ENCODE peak calls at places on chromosome 1, in five cellular contexts. One of them, this sample, is unnamed.

GRCh38 chr1:2593251-2593878 is 6.8 kb downstream of the PRXL2B start:
- DNase-seq in GM12865: no peak
- DNase-seq in WTC11: no peak
- DNase-seq in K562: no peak
- DNase-seq in RWPE1: no peak
- DNase-seq in this sample: no peak

GRCh38 chr1:164704954-164705353 is 146.0 kb downstream of the PBX1 start:
- DNase-seq in GM12865: no peak
- DNase-seq in K562: no peak
- DNase-seq in WTC11: no peak
- DNase-seq in RWPE1: no peak
- DNase-seq in this sample: no peak

GRCh38 chr1:234348964-234349363 is 24.3 kb upstream of the COA6 start:
- DNase-seq in GM12865: no peak
- DNase-seq in K562: no peak
- DNase-seq in WTC11: no peak
- DNase-seq in RWPE1: no peak
- DNase-seq in this sample: no peak

GRCh38 chr1:235972316-235973090 is 92.4 kb downstream of the NID1 start:
- DNase-seq in GM12865: peak
- DNase-seq in RWPE1: no peak
- DNase-seq in WTC11: no peak
- DNase-seq in K562: no peak
- DNase-seq in this sample: no peak

GRCh38 chr1:1244192-1244811 is 2.2 kb downstream of the C1QTNF12 start:
- DNase-seq in GM12865: no peak
- DNase-seq in WTC11: no peak
- DNase-seq in K562: no peak
- DNase-seq in RWPE1: no peak
- DNase-seq in this sample: no peak

GRCh38 chr1:203702130-203702577 is 62.8 kb upstream of the LAX1 start:
- DNase-seq in K562: peak
- DNase-seq in RWPE1: peak
- DNase-seq in GM12865: peak
- DNase-seq in WTC11: peak
- DNase-seq in this sample: peak

GRCh38 chr1:89657886-89658285 is 25.0 kb downstream of the LRRC8C start:
- DNase-seq in GM12865: peak
- DNase-seq in WTC11: no peak
- DNase-seq in RWPE1: no peak
- DNase-seq in K562: no peak
- DNase-seq in this sample: no peak

GRCh38 chr1:94385354-94385947 is 32.7 kb upstream of the ABCD3 start:
- DNase-seq in RWPE1: no peak
- DNase-seq in K562: no peak
- DNase-seq in GM12865: no peak
- DNase-seq in WTC11: no peak
- DNase-seq in this sample: no peak

GRCh38 chr1:154158307-154159125 is 3.6 kb upstream of the NUP210L start:
- DNase-seq in WTC11: no peak
- DNase-seq in GM12865: peak
- DNase-seq in K562: no peak
- DNase-seq in RWPE1: no peak
- DNase-seq in this sample: no peak

GRCh38 chr1:1906185-1907097 is 8.6 kb upstream of the CALML6 start:
- DNase-seq in GM12865: peak
- DNase-seq in RWPE1: peak
- DNase-seq in WTC11: peak
- DNase-seq in K562: peak
- DNase-seq in this sample: peak

GRCh38 chr1:11176081-11176706 is 13.0 kb upstream of the ANGPTL7 start:
- DNase-seq in GM12865: no peak
- DNase-seq in K562: no peak
- DNase-seq in RWPE1: no peak
- DNase-seq in WTC11: peak
- DNase-seq in this sample: no peak

GRCh38 chr1:67715819-67716218 is 30.8 kb downstream of the GADD45A start:
- DNase-seq in GM12865: no peak
- DNase-seq in WTC11: no peak
- DNase-seq in RWPE1: no peak
- DNase-seq in K562: no peak
- DNase-seq in this sample: no peak

GRCh38 chr1:200296091-200296661 is 113.7 kb downstream of the ZNF281 start:
- DNase-seq in RWPE1: no peak
- DNase-seq in GM12865: no peak
- DNase-seq in WTC11: no peak
- DNase-seq in K562: no peak
- DNase-seq in this sample: no peak

GRCh38 chr1:244653439-244654283 is 735 bp downstream of the DESI2 start:
- DNase-seq in K562: no peak
- DNase-seq in GM12865: no peak
- DNase-seq in WTC11: peak
- DNase-seq in RWPE1: peak
- DNase-seq in this sample: peak

GRCh38 chr1:179091691-179092165 is 9.9 kb downstream of the TOR3A start:
- DNase-seq in K562: no peak
- DNase-seq in GM12865: no peak
- DNase-seq in RWPE1: no peak
- DNase-seq in WTC11: no peak
- DNase-seq in this sample: peak

GRCh38 chr1:93178418-93178817 is 1.8 kb downstream of the TMED5 start:
- DNase-seq in GM12865: no peak
- DNase-seq in K562: no peak
- DNase-seq in WTC11: no peak
- DNase-seq in RWPE1: peak
- DNase-seq in this sample: peak

GRCh38 chr1:93180723-93181613 is at the start of gene CCDC18:
- DNase-seq in WTC11: no peak
- DNase-seq in K562: peak
- DNase-seq in GM12865: peak
- DNase-seq in RWPE1: peak
- DNase-seq in this sample: no peak

GRCh38 chr1:93177991-93178390 is 2.2 kb downstream of the TMED5 start:
- DNase-seq in WTC11: no peak
- DNase-seq in K562: peak
- DNase-seq in GM12865: no peak
- DNase-seq in RWPE1: peak
- DNase-seq in this sample: peak

GRCh38 chr1:93179886-93180722 is at the start of gene TMED5:
- DNase-seq in RWPE1: peak
- DNase-seq in GM12865: peak
- DNase-seq in WTC11: peak
- DNase-seq in K562: peak
- DNase-seq in this sample: peak
- TF ChIP-seq CTCF in RWPE1: peak
- TF ChIP-seq CTCF in GM12865: no peak
- TF ChIP-seq CTCF in WTC11: no peak
- TF ChIP-seq CTCF in K562: peak
- TF ChIP-seq CTCF in this sample: peak

DNA sequence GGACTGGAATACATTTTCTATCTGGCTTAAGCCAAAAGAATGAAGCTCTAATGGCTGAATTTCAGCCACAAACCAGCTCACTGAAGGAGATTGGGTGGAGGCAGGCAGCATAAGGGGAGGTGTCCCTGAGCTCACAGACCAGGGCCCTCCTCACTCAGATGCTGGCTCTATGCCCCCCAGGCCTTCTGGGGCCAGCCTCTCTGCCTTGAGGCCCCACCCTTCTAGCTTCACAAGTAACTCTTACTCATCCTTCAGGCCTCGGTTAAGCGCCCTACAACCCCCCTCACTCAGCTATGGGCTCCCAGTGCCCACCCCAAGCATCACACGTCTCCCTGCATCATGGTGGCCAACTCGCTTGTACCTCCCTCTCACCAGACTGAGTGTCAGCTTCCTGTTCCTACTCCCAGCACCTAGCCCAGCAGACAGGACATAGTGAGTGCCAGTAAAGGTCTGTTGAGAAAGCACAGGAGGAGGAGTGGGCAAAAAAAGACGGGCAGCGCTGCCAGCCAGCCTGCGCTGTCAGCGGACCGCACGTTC is 40.8 kb upstream of the GPR157 start:
- DNase-seq in WTC11: no peak
- DNase-seq in RWPE1: no peak
- DNase-seq in GM12865: no peak
- DNase-seq in K562: no peak
- DNase-seq in this sample: no peak
- TF ChIP-seq CTCF in WTC11: no peak
- TF ChIP-seq CTCF in RWPE1: no peak
- TF ChIP-seq CTCF in GM12865: no peak
- TF ChIP-seq CTCF in K562: no peak
- TF ChIP-seq CTCF in this sample: no peak

GRCh38 chr1:41020654-41021053 is 871 bp downstream of the SLFNL1 start:
- DNase-seq in GM12865: no peak
- DNase-seq in WTC11: no peak
- DNase-seq in K562: no peak
- DNase-seq in RWPE1: no peak
- DNase-seq in this sample: peak

GRCh38 chr1:41020109-41020576 is 1.4 kb downstream of the SLFNL1 start:
- DNase-seq in WTC11: no peak
- DNase-seq in RWPE1: no peak
- DNase-seq in K562: no peak
- DNase-seq in GM12865: no peak
- DNase-seq in this sample: no peak

GRCh38 chr1:41017141-41018024 is 4.1 kb downstream of the SLFNL1 start:
- DNase-seq in K562: no peak
- DNase-seq in WTC11: no peak
- DNase-seq in RWPE1: no peak
- DNase-seq in GM12865: no peak
- DNase-seq in this sample: no peak

GRCh38 chr1:41018039-41018438 is 3.5 kb downstream of the SLFNL1 start:
- DNase-seq in GM12865: no peak
- DNase-seq in WTC11: no peak
- DNase-seq in K562: no peak
- DNase-seq in RWPE1: no peak
- DNase-seq in this sample: no peak

DNA sequence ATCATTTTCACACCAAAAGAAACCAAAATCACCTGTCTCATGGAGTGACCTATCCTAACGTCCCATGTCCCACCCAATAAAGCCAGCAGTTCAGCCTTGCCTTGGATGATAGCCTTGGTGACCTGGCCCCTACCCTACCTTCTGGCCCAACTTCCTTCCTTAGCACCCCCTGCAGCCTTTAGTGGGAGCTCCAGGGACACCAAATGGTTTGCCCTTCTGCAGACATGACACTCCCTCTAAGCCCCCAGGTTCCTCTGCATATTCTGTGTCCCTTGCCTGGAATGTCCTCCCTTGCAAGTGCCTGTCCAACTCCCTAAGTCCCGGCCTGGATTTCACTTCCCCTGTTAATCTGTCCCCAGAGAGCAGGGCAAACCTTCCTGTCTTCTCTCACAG is 2.2 kb downstream of the SLFNL1 start:
- DNase-seq in K562: no peak
- DNase-seq in GM12865: no peak
- DNase-seq in RWPE1: no peak
- DNase-seq in WTC11: no peak
- DNase-seq in this sample: no peak
- TF ChIP-seq CTCF in K562: no peak
- TF ChIP-seq CTCF in GM12865: no peak
- TF ChIP-seq CTCF in RWPE1: no peak
- TF ChIP-seq CTCF in WTC11: no peak
- TF ChIP-seq CTCF in this sample: no peak

DNA sequence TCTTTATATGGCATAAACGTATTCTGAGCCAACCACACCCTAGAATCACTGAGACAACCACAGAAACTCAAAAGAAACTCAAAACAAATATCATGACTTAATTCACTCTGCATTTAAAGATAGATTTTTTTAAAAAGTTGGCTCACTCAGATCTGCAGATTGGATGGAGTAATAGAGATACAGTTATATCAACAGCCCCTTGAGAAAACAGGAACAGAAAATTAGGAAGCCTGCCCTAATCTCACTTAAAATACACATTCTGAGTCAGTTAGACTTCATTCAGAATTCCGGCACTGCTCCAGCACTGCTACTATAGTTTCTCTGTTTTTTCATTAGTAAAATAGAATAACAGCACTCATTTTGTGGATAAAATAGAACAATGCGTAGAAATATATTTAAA is 94.9 kb downstream of the COL24A1 start:
- DNase-seq in K562: no peak
- DNase-seq in WTC11: no peak
- DNase-seq in RWPE1: no peak
- DNase-seq in GM12865: peak
- DNase-seq in this sample: no peak
- TF ChIP-seq CTCF in K562: no peak
- TF ChIP-seq CTCF in WTC11: no peak
- TF ChIP-seq CTCF in RWPE1: no peak
- TF ChIP-seq CTCF in GM12865: no peak
- TF ChIP-seq CTCF in this sample: no peak

DNA sequence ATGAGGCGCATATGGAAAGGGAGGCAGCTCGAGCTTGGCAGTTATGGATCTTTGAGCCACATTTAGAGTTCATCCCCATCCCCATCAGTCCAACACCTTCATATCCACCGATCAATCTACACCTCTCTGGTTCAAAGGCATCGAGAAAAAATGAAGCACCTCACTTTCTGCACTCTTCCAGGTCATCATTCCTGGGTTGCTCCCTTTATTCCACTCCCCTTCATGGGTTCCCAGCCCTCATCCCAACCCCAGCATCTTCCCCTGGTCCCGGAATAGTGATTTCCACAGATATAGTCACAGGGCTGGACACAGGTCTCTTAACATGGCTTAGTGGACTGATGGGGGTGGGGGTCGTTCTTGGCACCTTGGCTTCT is 354 bp downstream of the HAPLN2 start:
- DNase-seq in GM12865: no peak
- DNase-seq in RWPE1: no peak
- DNase-seq in WTC11: no peak
- DNase-seq in K562: no peak
- DNase-seq in this sample: no peak
- TF ChIP-seq CTCF in GM12865: no peak
- TF ChIP-seq CTCF in RWPE1: no peak
- TF ChIP-seq CTCF in WTC11: no peak
- TF ChIP-seq CTCF in K562: no peak
- TF ChIP-seq CTCF in this sample: no peak

GRCh38 chr1:232940262-232940661 is 10.1 kb upstream of the NTPCR start:
- DNase-seq in WTC11: no peak
- DNase-seq in RWPE1: no peak
- DNase-seq in GM12865: no peak
- DNase-seq in K562: no peak
- DNase-seq in this sample: no peak
- TF ChIP-seq CTCF in WTC11: no peak
- TF ChIP-seq CTCF in RWPE1: no peak
- TF ChIP-seq CTCF in GM12865: no peak
- TF ChIP-seq CTCF in K562: no peak
- TF ChIP-seq CTCF in this sample: no peak

DNA sequence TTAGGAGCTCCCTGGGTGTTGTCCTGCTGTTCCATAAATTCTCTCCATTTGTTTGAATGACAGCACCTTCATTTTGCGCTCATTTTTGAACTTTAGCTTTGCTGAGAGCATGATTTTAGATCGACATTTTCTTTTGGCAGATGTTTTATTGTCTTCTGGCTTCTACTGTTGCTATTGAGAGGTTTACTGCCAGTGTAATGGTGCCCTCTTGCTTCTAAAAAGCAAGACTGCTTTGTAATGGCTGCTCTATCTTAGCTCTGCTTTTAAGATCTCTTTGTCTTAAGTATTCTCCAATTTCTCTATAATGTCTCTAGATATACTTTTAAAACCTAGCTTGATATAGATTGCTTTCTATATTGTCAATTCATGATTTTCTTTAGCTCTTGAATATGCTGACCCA is 27.8 kb downstream of the THEM4 start:
- DNase-seq in K562: no peak
- DNase-seq in GM12865: no peak
- DNase-seq in RWPE1: no peak
- DNase-seq in WTC11: no peak
- DNase-seq in this sample: peak
- TF ChIP-seq CTCF in K562: no peak
- TF ChIP-seq CTCF in GM12865: no peak
- TF ChIP-seq CTCF in RWPE1: peak
- TF ChIP-seq CTCF in WTC11: no peak
- TF ChIP-seq CTCF in this sample: peak